ENCODE peak calls at places on chromosomes 3 and 15, in five cellular contexts. One of them, this sample, is unnamed.

GRCh38 chr15:40776537-40777141 is 6.9 kb downstream of the C15orf62 start:
- DNase-seq in fibroblast of pulmonary artery: peak
- DNase-seq in CD8-positive, alpha-beta T cell: peak
- DNase-seq in neural crest cell: no peak
- DNase-seq in stomach: peak
- DNase-seq in this sample: no peak

GRCh38 chr3:35296533-35296932 is 342.8 kb upstream of the ARPP21 start:
- DNase-seq in CD8-positive, alpha-beta T cell: no peak
- DNase-seq in neural crest cell: no peak
- DNase-seq in stomach: no peak
- DNase-seq in fibroblast of pulmonary artery: peak
- DNase-seq in this sample: no peak

GRCh38 chr3:56484525-56485024 is 16.3 kb upstream of the ERC2 start:
- DNase-seq in stomach: no peak
- DNase-seq in CD8-positive, alpha-beta T cell: no peak
- DNase-seq in neural crest cell: no peak
- DNase-seq in fibroblast of pulmonary artery: no peak
- DNase-seq in this sample: no peak

GRCh38 chr3:111903067-111903511 is 44.0 kb downstream of the PHLDB2 start:
- DNase-seq in neural crest cell: no peak
- DNase-seq in stomach: no peak
- DNase-seq in fibroblast of pulmonary artery: peak
- DNase-seq in CD8-positive, alpha-beta T cell: no peak
- DNase-seq in this sample: no peak

GRCh38 chr3:70471464-70472342 is 159.3 kb upstream of the MDFIC2 start:
- DNase-seq in fibroblast of pulmonary artery: no peak
- DNase-seq in neural crest cell: no peak
- DNase-seq in stomach: no peak
- DNase-seq in CD8-positive, alpha-beta T cell: no peak
- DNase-seq in this sample: no peak

GRCh38 chr3:107684431-107684925 is 161.7 kb downstream of the BBX start:
- DNase-seq in neural crest cell: no peak
- DNase-seq in fibroblast of pulmonary artery: peak
- DNase-seq in stomach: no peak
- DNase-seq in CD8-positive, alpha-beta T cell: no peak
- DNase-seq in this sample: no peak

GRCh38 chr3:64686446-64686908 is 1.3 kb downstream of the ADAMTS9 start:
- DNase-seq in neural crest cell: no peak
- DNase-seq in CD8-positive, alpha-beta T cell: no peak
- DNase-seq in stomach: peak
- DNase-seq in fibroblast of pulmonary artery: no peak
- DNase-seq in this sample: no peak

GRCh38 chr3:138241061-138241460 is 54.0 kb downstream of the ARMC8 start:
- DNase-seq in neural crest cell: no peak
- DNase-seq in CD8-positive, alpha-beta T cell: no peak
- DNase-seq in fibroblast of pulmonary artery: no peak
- DNase-seq in stomach: no peak
- DNase-seq in this sample: no peak

GRCh38 chr15:40769310-40770146 is at the start of gene C15orf62:
- DNase-seq in stomach: peak
- DNase-seq in CD8-positive, alpha-beta T cell: peak
- DNase-seq in neural crest cell: no peak
- DNase-seq in fibroblast of pulmonary artery: peak
- DNase-seq in this sample: peak

GRCh38 chr15:22262613-22263020 is 182.3 kb downstream of the OR4M2 start:
- DNase-seq in stomach: no peak
- DNase-seq in CD8-positive, alpha-beta T cell: peak
- DNase-seq in neural crest cell: no peak
- DNase-seq in fibroblast of pulmonary artery: no peak
- DNase-seq in this sample: peak

GRCh38 chr3:140572334-140572733 is 105.5 kb upstream of the TRIM42 start:
- DNase-seq in fibroblast of pulmonary artery: no peak
- DNase-seq in neural crest cell: no peak
- DNase-seq in stomach: no peak
- DNase-seq in CD8-positive, alpha-beta T cell: no peak
- DNase-seq in this sample: no peak

GRCh38 chr3:27880969-27881892 is 159.1 kb upstream of the EOMES start:
- DNase-seq in neural crest cell: no peak
- DNase-seq in fibroblast of pulmonary artery: no peak
- DNase-seq in CD8-positive, alpha-beta T cell: peak
- DNase-seq in stomach: no peak
- DNase-seq in this sample: peak

GRCh38 chr3:15051531-15051930 is 13.6 kb downstream of the MRPS25 start:
- DNase-seq in stomach: peak
- DNase-seq in fibroblast of pulmonary artery: peak
- DNase-seq in CD8-positive, alpha-beta T cell: no peak
- DNase-seq in neural crest cell: peak
- DNase-seq in this sample: peak

GRCh38 chr15:50109086-50109987 is 9.7 kb downstream of the ATP8B4 start:
- DNase-seq in neural crest cell: no peak
- DNase-seq in CD8-positive, alpha-beta T cell: no peak
- DNase-seq in stomach: no peak
- DNase-seq in fibroblast of pulmonary artery: peak
- DNase-seq in this sample: no peak

GRCh38 chr3:176850498-176850897 is 346.8 kb downstream of the TBL1XR1 start:
- DNase-seq in CD8-positive, alpha-beta T cell: no peak
- DNase-seq in fibroblast of pulmonary artery: no peak
- DNase-seq in neural crest cell: no peak
- DNase-seq in stomach: no peak
- DNase-seq in this sample: no peak

GRCh38 chr3:50627407-50628051 is 10.6 kb downstream of the MAPKAPK3 start:
- DNase-seq in fibroblast of pulmonary artery: peak
- DNase-seq in CD8-positive, alpha-beta T cell: no peak
- DNase-seq in neural crest cell: no peak
- DNase-seq in stomach: peak
- DNase-seq in this sample: no peak

GRCh38 chr3:151087648-151088047 is 2.2 kb downstream of the MED12L start:
- DNase-seq in neural crest cell: no peak
- DNase-seq in fibroblast of pulmonary artery: no peak
- DNase-seq in CD8-positive, alpha-beta T cell: no peak
- DNase-seq in stomach: no peak
- DNase-seq in this sample: no peak

GRCh38 chr3:27025718-27026117 is 343.5 kb downstream of the NEK10 start:
- DNase-seq in neural crest cell: no peak
- DNase-seq in stomach: no peak
- DNase-seq in CD8-positive, alpha-beta T cell: no peak
- DNase-seq in fibroblast of pulmonary artery: no peak
- DNase-seq in this sample: no peak

GRCh38 chr3:129211772-129212171 is 28.1 kb upstream of the CNBP start:
- DNase-seq in CD8-positive, alpha-beta T cell: no peak
- DNase-seq in neural crest cell: no peak
- DNase-seq in fibroblast of pulmonary artery: peak
- DNase-seq in stomach: peak
- DNase-seq in this sample: peak

GRCh38 chr15:101003076-101003475 is 83.9 kb downstream of the LRRK1 start:
- DNase-seq in neural crest cell: no peak
- DNase-seq in CD8-positive, alpha-beta T cell: peak
- DNase-seq in fibroblast of pulmonary artery: no peak
- DNase-seq in stomach: no peak
- DNase-seq in this sample: no peak

GRCh38 chr3:71495708-71496472 is 87.6 kb downstream of the FOXP1 start:
- DNase-seq in CD8-positive, alpha-beta T cell: no peak
- DNase-seq in neural crest cell: no peak
- DNase-seq in stomach: no peak
- DNase-seq in fibroblast of pulmonary artery: peak
- DNase-seq in this sample: no peak

GRCh38 chr3:27986204-27986879 is 255.1 kb upstream of the CMC1 start:
- DNase-seq in stomach: no peak
- DNase-seq in CD8-positive, alpha-beta T cell: no peak
- DNase-seq in fibroblast of pulmonary artery: no peak
- DNase-seq in neural crest cell: no peak
- DNase-seq in this sample: no peak

GRCh38 chr3:85821130-85821756 is 862.5 kb downstream of the CADM2 start:
- DNase-seq in fibroblast of pulmonary artery: peak
- DNase-seq in CD8-positive, alpha-beta T cell: no peak
- DNase-seq in stomach: peak
- DNase-seq in neural crest cell: peak
- DNase-seq in this sample: no peak
- TF ChIP-seq CTCF in fibroblast of pulmonary artery: peak
- TF ChIP-seq CTCF in CD8-positive, alpha-beta T cell: no peak
- TF ChIP-seq CTCF in stomach: peak
- TF ChIP-seq CTCF in neural crest cell: peak
- TF ChIP-seq CTCF in this sample: no peak

DNA sequence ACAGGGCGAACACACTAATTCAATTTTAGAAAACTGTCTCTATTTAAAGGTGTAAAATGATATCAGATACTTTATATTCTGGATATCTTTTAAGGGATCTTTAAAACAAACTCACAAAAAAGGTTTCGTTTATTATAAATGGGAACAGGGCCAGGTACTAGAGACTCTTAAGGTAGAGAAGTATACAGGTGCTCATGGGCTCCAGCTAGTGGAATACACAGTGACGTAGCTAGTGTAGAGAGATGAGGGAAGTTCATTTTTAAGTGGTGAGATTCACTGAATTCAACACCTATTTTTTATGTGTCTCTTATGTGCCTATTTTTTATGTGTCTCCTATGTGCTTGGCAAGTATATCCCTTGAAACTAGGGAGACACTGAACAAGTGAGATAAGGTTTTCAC is 132.7 kb upstream of the FAM3D start:
- DNase-seq in neural crest cell: no peak
- DNase-seq in CD8-positive, alpha-beta T cell: no peak
- DNase-seq in fibroblast of pulmonary artery: no peak
- DNase-seq in stomach: no peak
- DNase-seq in this sample: no peak
- TF ChIP-seq CTCF in neural crest cell: no peak
- TF ChIP-seq CTCF in CD8-positive, alpha-beta T cell: no peak
- TF ChIP-seq CTCF in fibroblast of pulmonary artery: no peak
- TF ChIP-seq CTCF in stomach: no peak
- TF ChIP-seq CTCF in this sample: no peak

GRCh38 chr15:68786753-68787152 is 33.9 kb downstream of the ANP32A start:
- DNase-seq in CD8-positive, alpha-beta T cell: no peak
- DNase-seq in fibroblast of pulmonary artery: no peak
- DNase-seq in stomach: no peak
- DNase-seq in neural crest cell: no peak
- DNase-seq in this sample: no peak
- TF ChIP-seq CTCF in CD8-positive, alpha-beta T cell: no peak
- TF ChIP-seq CTCF in fibroblast of pulmonary artery: no peak
- TF ChIP-seq CTCF in stomach: no peak
- TF ChIP-seq CTCF in neural crest cell: no peak
- TF ChIP-seq CTCF in this sample: no peak

DNA sequence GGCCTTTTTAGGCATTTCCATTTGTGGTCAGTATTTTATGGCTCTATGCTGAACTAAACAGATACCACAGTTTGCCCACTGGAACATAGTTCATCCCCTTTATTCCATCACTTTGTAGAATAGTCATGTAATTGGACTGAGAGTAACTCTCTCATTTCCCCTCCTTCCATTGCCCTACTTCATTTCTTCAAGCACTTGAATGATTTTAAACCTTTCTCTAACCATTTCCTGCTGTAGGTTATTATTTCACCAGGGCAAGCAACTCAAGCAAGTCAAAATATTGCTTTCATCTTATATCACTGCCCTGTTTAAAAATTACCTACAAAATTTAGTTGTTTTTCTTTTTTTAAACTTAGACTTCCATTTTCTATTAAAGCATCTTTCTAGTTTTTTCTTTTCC is 177.0 kb downstream of the RAP2B start:
- DNase-seq in fibroblast of pulmonary artery: no peak
- DNase-seq in neural crest cell: no peak
- DNase-seq in CD8-positive, alpha-beta T cell: no peak
- DNase-seq in stomach: no peak
- DNase-seq in this sample: no peak
- TF ChIP-seq CTCF in fibroblast of pulmonary artery: no peak
- TF ChIP-seq CTCF in neural crest cell: no peak
- TF ChIP-seq CTCF in CD8-positive, alpha-beta T cell: no peak
- TF ChIP-seq CTCF in stomach: no peak
- TF ChIP-seq CTCF in this sample: no peak

DNA sequence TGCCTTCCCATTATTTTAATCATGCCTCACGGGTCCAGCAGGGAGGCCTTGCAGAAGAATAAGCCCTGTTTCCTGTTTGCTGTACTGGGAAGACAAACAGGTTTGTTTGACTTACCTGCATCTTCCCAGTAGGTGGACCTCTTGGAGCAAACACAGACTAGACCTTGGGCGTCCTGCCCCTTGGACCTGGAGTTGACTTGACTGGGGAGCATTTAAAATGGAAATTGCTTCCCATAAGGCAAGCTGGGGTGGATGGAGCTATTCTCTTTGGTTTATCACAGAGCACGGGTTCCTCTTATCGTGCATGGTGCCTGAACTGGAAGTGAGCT is 151.4 kb downstream of the RPLP1 start:
- DNase-seq in neural crest cell: no peak
- DNase-seq in stomach: peak
- DNase-seq in CD8-positive, alpha-beta T cell: no peak
- DNase-seq in fibroblast of pulmonary artery: no peak
- DNase-seq in this sample: no peak
- TF ChIP-seq CTCF in neural crest cell: no peak
- TF ChIP-seq CTCF in stomach: peak
- TF ChIP-seq CTCF in CD8-positive, alpha-beta T cell: no peak
- TF ChIP-seq CTCF in fibroblast of pulmonary artery: no peak
- TF ChIP-seq CTCF in this sample: peak

GRCh38 chr3:39911465-39912309 is 102.3 kb downstream of the MYRIP start:
- DNase-seq in CD8-positive, alpha-beta T cell: no peak
- DNase-seq in stomach: no peak
- DNase-seq in fibroblast of pulmonary artery: peak
- DNase-seq in neural crest cell: no peak
- DNase-seq in this sample: no peak
- TF ChIP-seq CTCF in CD8-positive, alpha-beta T cell: no peak
- TF ChIP-seq CTCF in stomach: no peak
- TF ChIP-seq CTCF in fibroblast of pulmonary artery: no peak
- TF ChIP-seq CTCF in neural crest cell: no peak
- TF ChIP-seq CTCF in this sample: no peak

This sample was measured in Peyer's patch.